ENCODE peak calls at places on chromosomes 6 and 20, in four cellular contexts. One of them, this sample, is unnamed.
A peak's percentile ranks its signal among the peaks of the same experiment; 100 is the strongest.

GRCh38 chr20:53071833-53072232 is 99.7 kb downstream of the TSHZ2 start:
- DNase-seq in K562: no peak
- DNase-seq in endodermal cell: no peak
- DNase-seq in A549: no peak
- DNase-seq in this sample: no peak

GRCh38 chr6:52317841-52318581 is 33.5 kb upstream of the MCM3 start:
- DNase-seq in A549: peak; percentile 12
- DNase-seq in endodermal cell: no peak
- DNase-seq in K562: no peak
- DNase-seq in this sample: no peak

GRCh38 chr6:130029163-130029562 is 10.8 kb downstream of the L3MBTL3 start:
- DNase-seq in K562: no peak
- DNase-seq in A549: no peak
- DNase-seq in endodermal cell: no peak
- DNase-seq in this sample: no peak

GRCh38 chr6:24283043-24283985 is 74.5 kb downstream of the DCDC2 start:
- DNase-seq in endodermal cell: peak; percentile 88
- DNase-seq in A549: peak; percentile 90
- DNase-seq in K562: peak; percentile 65
- DNase-seq in this sample: peak; percentile 68

GRCh38 chr20:50429412-50429811 is 80.8 kb upstream of the PTPN1 start:
- DNase-seq in endodermal cell: no peak
- DNase-seq in K562: no peak
- DNase-seq in A549: no peak
- DNase-seq in this sample: no peak

GRCh38 chr6:2488578-2488977 is 243.2 kb upstream of the GMDS start:
- DNase-seq in K562: no peak
- DNase-seq in A549: no peak
- DNase-seq in endodermal cell: no peak
- DNase-seq in this sample: no peak

GRCh38 chr6:133274813-133275212 is 33.7 kb downstream of the EYA4 start:
- DNase-seq in endodermal cell: no peak
- DNase-seq in K562: no peak
- DNase-seq in A549: no peak
- DNase-seq in this sample: no peak

GRCh38 chr20:13274311-13274965 is 53.4 kb downstream of the ISM1 start:
- DNase-seq in A549: no peak
- DNase-seq in K562: no peak
- DNase-seq in endodermal cell: peak; percentile 80
- DNase-seq in this sample: peak; percentile 68

GRCh38 chr20:36819662-36820061 is 46.1 kb upstream of the DSN1 start:
- DNase-seq in A549: no peak
- DNase-seq in K562: no peak
- DNase-seq in endodermal cell: peak; percentile 71
- DNase-seq in this sample: no peak

GRCh38 chr6:39088331-39088730 is 26.7 kb downstream of the SAYSD1 start:
- DNase-seq in A549: peak; percentile 31
- DNase-seq in endodermal cell: peak; percentile 91
- DNase-seq in K562: peak; percentile 55
- DNase-seq in this sample: peak; percentile 56

GRCh38 chr20:2871111-2871465 is 2.2 kb upstream of the PTPRA start:
- DNase-seq in K562: peak; percentile 65
- DNase-seq in endodermal cell: no peak
- DNase-seq in A549: no peak
- DNase-seq in this sample: no peak

GRCh38 chr20:57211949-57212889 is 54.2 kb downstream of the BMP7 start:
- DNase-seq in endodermal cell: peak; percentile 88
- DNase-seq in A549: peak; percentile 54
- DNase-seq in K562: no peak
- DNase-seq in this sample: peak; percentile 50

GRCh38 chr20:10924628-10925266 is 250.9 kb upstream of the JAG1 start:
- DNase-seq in A549: peak; percentile 82
- DNase-seq in K562: no peak
- DNase-seq in endodermal cell: no peak
- DNase-seq in this sample: no peak

GRCh38 chr6:82568290-82568993 is 204.8 kb downstream of the TPBG start:
- DNase-seq in K562: no peak
- DNase-seq in endodermal cell: no peak
- DNase-seq in A549: no peak
- DNase-seq in this sample: no peak

GRCh38 chr20:21622097-21622496 is 83.4 kb upstream of the PAX1 start:
- DNase-seq in A549: no peak
- DNase-seq in endodermal cell: no peak
- DNase-seq in K562: no peak
- DNase-seq in this sample: no peak

GRCh38 chr20:63351811-63352591 is 9.1 kb downstream of the CHRNA4 start:
- DNase-seq in K562: no peak
- DNase-seq in endodermal cell: peak; percentile 89
- DNase-seq in A549: no peak
- DNase-seq in this sample: peak; percentile 81

GRCh38 chr6:20186981-20187380 is 25.3 kb downstream of the MBOAT1 start:
- DNase-seq in A549: no peak
- DNase-seq in K562: no peak
- DNase-seq in endodermal cell: no peak
- DNase-seq in this sample: no peak

GRCh38 chr20:17960927-17961599 is 7.5 kb downstream of the SNX5 start:
- DNase-seq in endodermal cell: no peak
- DNase-seq in A549: no peak
- DNase-seq in K562: no peak
- DNase-seq in this sample: no peak

GRCh38 chr20:663315-664090 is 10.5 kb upstream of the SRXN1 start:
- DNase-seq in endodermal cell: peak; percentile 74
- DNase-seq in A549: no peak
- DNase-seq in K562: no peak
- DNase-seq in this sample: no peak

GRCh38 chr20:9388160-9388825 is 126.1 kb upstream of the LAMP5 start:
- DNase-seq in A549: no peak
- DNase-seq in endodermal cell: no peak
- DNase-seq in K562: no peak
- DNase-seq in this sample: no peak

GRCh38 chr20:17666491-17666890 is 15.6 kb downstream of the RRBP1 start:
- DNase-seq in endodermal cell: no peak
- DNase-seq in A549: no peak
- DNase-seq in K562: no peak
- DNase-seq in this sample: no peak

GRCh38 chr6:45439861-45440388 is 62.2 kb upstream of the SUPT3H start:
- DNase-seq in K562: no peak
- DNase-seq in endodermal cell: no peak
- DNase-seq in A549: no peak
- DNase-seq in this sample: no peak

GRCh38 chr20:1310506-1311190 is 18.3 kb downstream of the SDCBP2 start:
- DNase-seq in A549: no peak
- DNase-seq in K562: no peak
- DNase-seq in endodermal cell: no peak
- DNase-seq in this sample: no peak

GRCh38 chr6:47137073-47137472 is 94.9 kb upstream of the ADGRF1 start:
- DNase-seq in A549: no peak
- DNase-seq in K562: no peak
- DNase-seq in endodermal cell: no peak
- DNase-seq in this sample: no peak

GRCh38 chr6:4351857-4352669 is 216.7 kb upstream of the ECI2 start:
- DNase-seq in K562: peak; percentile 22
- DNase-seq in A549: peak; percentile 79
- DNase-seq in endodermal cell: peak; percentile 61
- DNase-seq in this sample: no peak

GRCh38 chr6:24125980-24126379 is at the start of gene NRSN1:
- DNase-seq in A549: no peak
- DNase-seq in endodermal cell: peak; percentile 93
- DNase-seq in K562: peak; percentile 41
- DNase-seq in this sample: peak; percentile 86

GRCh38 chr6:118986312-118986711 is 51.4 kb upstream of the MCM9 start:
- DNase-seq in A549: no peak
- DNase-seq in endodermal cell: no peak
- DNase-seq in K562: no peak
- DNase-seq in this sample: no peak

GRCh38 chr6:33975631-33976424 is 170.1 kb downstream of the GRM4 start:
- DNase-seq in A549: no peak
- DNase-seq in K562: no peak
- DNase-seq in endodermal cell: peak; percentile 74
- DNase-seq in this sample: peak; percentile 49

GRCh38 chr6:36712816-36713215 is 15.2 kb downstream of the RAB44 start:
- DNase-seq in endodermal cell: peak; percentile 22
- DNase-seq in A549: no peak
- DNase-seq in K562: no peak
- DNase-seq in this sample: no peak

DNA sequence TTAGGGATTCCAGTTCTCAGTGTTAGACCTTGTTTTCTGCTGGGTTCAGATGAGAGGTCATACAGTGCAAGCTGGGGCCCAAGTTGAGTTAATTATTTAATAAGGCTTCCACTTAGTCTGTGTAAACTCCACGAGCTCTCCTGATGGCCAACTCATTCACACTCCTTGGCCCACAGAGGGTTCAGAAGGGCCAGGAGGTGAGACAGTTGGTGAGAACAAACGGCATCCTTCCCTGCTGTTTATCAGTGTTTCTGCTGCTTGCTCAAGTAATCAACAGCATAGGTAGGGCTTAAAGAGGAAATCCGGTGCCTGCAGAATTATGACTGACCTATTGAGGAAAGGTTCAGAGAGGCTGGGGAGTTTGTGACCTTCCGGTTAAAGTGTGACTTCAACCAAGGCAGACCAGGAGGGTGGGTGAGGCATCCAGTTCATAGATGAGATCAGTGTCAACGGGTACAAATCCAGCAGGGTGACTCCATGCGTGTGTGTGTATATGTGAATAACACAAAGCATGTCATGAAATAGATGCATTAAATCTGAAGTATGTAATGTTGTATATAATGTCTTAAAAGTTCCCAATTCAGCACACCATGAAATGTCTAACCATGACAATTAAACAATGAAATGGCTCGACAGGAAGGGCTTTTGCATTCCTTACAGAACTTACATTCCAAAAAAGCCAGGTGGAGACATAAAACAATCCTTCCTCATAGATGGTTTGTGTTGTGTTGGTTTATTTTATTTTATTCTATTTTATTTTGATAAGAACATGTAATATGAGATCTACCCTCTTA is 37.4 kb upstream of the BCAS1 start:
- DNase-seq in K562: no peak
- DNase-seq in endodermal cell: no peak
- DNase-seq in A549: peak; percentile 98
- DNase-seq in this sample: no peak
- TF ChIP-seq CTCF in K562: no peak
- TF ChIP-seq CTCF in endodermal cell: no peak
- TF ChIP-seq CTCF in A549: no peak
- TF ChIP-seq CTCF in this sample: no peak

GRCh38 chr6:124795879-124796838 is 166.1 kb upstream of the RNF217 start:
- DNase-seq in A549: peak; percentile 4
- DNase-seq in endodermal cell: peak; percentile 79
- DNase-seq in K562: peak; percentile 5
- DNase-seq in this sample: peak; percentile 41
- TF ChIP-seq CTCF in A549: peak; percentile 17
- TF ChIP-seq CTCF in endodermal cell: peak; percentile 89
- TF ChIP-seq CTCF in K562: peak; percentile 49
- TF ChIP-seq CTCF in this sample: peak; percentile 62

GRCh38 chr6:101226677-101227135 is 166.8 kb upstream of the GRIK2 start:
- DNase-seq in endodermal cell: peak; percentile 94
- DNase-seq in A549: peak; percentile 55
- DNase-seq in K562: peak; percentile 3
- DNase-seq in this sample: peak; percentile 38
- TF ChIP-seq CTCF in endodermal cell: peak; percentile 85
- TF ChIP-seq CTCF in A549: peak; percentile 49
- TF ChIP-seq CTCF in K562: peak; percentile 13
- TF ChIP-seq CTCF in this sample: peak; percentile 36

GRCh38 chr6:40990301-40990700 is 48.7 kb downstream of the UNC5CL start:
- DNase-seq in K562: no peak
- DNase-seq in endodermal cell: no peak
- DNase-seq in A549: no peak
- DNase-seq in this sample: no peak
- TF ChIP-seq CTCF in K562: peak; percentile 5
- TF ChIP-seq CTCF in endodermal cell: peak; percentile 64
- TF ChIP-seq CTCF in A549: no peak
- TF ChIP-seq CTCF in this sample: no peak

This sample was measured in nephron progenitor cell.